ENCODE peak calls at places on chromosomes 2 and 18, in seven cellular contexts. G, R, Y, K, X, P and D are unnamed samples.

GRCh38 chr2:182866461-182867369 is at the start of gene FRZB:
- DNase-seq in G (peak; percentile 81), R (peak; percentile 42), Y (peak; percentile 67), K (peak; percentile 73), X (no peak), P (peak; percentile 62), D (no peak)

GRCh38 chr2:25341031-25341727 is 546 bp downstream of the DNMT3A start:
- DNase-seq in G (peak; percentile 65), R (no peak), Y (no peak), K (peak; percentile 48), X (no peak), P (no peak), D (no peak)

GRCh38 chr2:17547237-17547636 is 6.7 kb downstream of the VSNL1 start:
- DNase-seq in G (no peak), R (no peak), Y (no peak), K (no peak), X (no peak), P (no peak), D (no peak)

GRCh38 chr2:241901018-241901380 is 31.5 kb downstream of the RTP5 start:
- DNase-seq in G (no peak), R (no peak), Y (no peak), K (no peak), X (no peak), P (no peak), D (no peak)

GRCh38 chr2:86314125-86314524 is 23.3 kb downstream of the REEP1 start:
- DNase-seq in G (no peak), R (no peak), Y (no peak), K (no peak), X (no peak), P (no peak), D (no peak)

GRCh38 chr2:103268841-103269498 is 507.1 kb downstream of the TMEM182 start:
- DNase-seq in G (no peak), R (no peak), Y (no peak), K (no peak), X (no peak), P (no peak), D (no peak)

GRCh38 chr18:68454511-68455228 is 260.2 kb downstream of the TMX3 start:
- DNase-seq in G (no peak), R (no peak), Y (no peak), K (no peak), X (no peak), P (no peak), D (no peak)

GRCh38 chr2:232890536-232890895 is 20.5 kb downstream of the SNORC start:
- DNase-seq in G (peak; percentile 24), R (no peak), Y (no peak), K (peak; percentile 11), X (no peak), P (no peak), D (no peak)

GRCh38 chr2:229313591-229313990 is 42.5 kb upstream of the PID1 start:
- DNase-seq in G (no peak), R (no peak), Y (no peak), K (no peak), X (peak; percentile 12), P (no peak), D (no peak)

GRCh38 chr2:20450201-20451108 is 3.6 kb downstream of the RHOB start:
- DNase-seq in G (peak; percentile 84), R (no peak), Y (peak; percentile 95), K (peak; percentile 61), X (peak; percentile 67), P (peak; percentile 26), D (peak; percentile 74)

GRCh38 chr2:219286436-219287115 is 7.4 kb downstream of the DNAJB2 start:
- DNase-seq in G (no peak), R (no peak), Y (no peak), K (no peak), X (no peak), P (no peak), D (no peak)

GRCh38 chr2:236879416-236879963 is 206.2 kb upstream of the COPS8 start:
- DNase-seq in G (no peak), R (no peak), Y (no peak), K (no peak), X (no peak), P (no peak), D (no peak)

GRCh38 chr2:2564300-2565085 is 233.4 kb upstream of the MYT1L start:
- DNase-seq in G (no peak), R (no peak), Y (peak; percentile 50), K (no peak), X (no peak), P (no peak), D (no peak)

GRCh38 chr2:120754067-120754960 is 18.6 kb downstream of the GLI2 start:
- DNase-seq in G (no peak), R (no peak), Y (no peak), K (no peak), X (no peak), P (no peak), D (no peak)

GRCh38 chr2:12502759-12503158 is 214.0 kb upstream of the TRIB2 start:
- DNase-seq in G (no peak), R (no peak), Y (no peak), K (no peak), X (no peak), P (no peak), D (peak; percentile 37)

GRCh38 chr2:133434962-133435668 is 133.1 kb downstream of the NCKAP5 start:
- DNase-seq in G (no peak), R (no peak), Y (no peak), K (peak; percentile 43), X (no peak), P (no peak), D (peak; percentile 50)

GRCh38 chr2:62489162-62489561 is 16.8 kb downstream of the TMEM17 start:
- DNase-seq in G (no peak), R (no peak), Y (no peak), K (no peak), X (no peak), P (no peak), D (no peak)

GRCh38 chr2:63047534-63048281 is 2.9 kb upstream of the OTX1 start:
- DNase-seq in G (peak; percentile 54), R (no peak), Y (peak; percentile 69), K (no peak), X (no peak), P (peak; percentile 46), D (no peak)